ENCODE peak calls at places on chromosome 13, in nine cellular contexts. One of them, this sample, is unnamed.
A peak's percentile ranks its signal among the peaks of the same experiment; 100 is the strongest.

GRCh38 chr13:97408938-97409337 is 25.0 kb upstream of the RAP2A start:
- DNase-seq in Caki2: no peak
- DNase-seq in A549: no peak
- DNase-seq in stimulated activated CD4-positive, alpha-beta T cell treated with anti-CD3 and anti-CD28 coated beads, Interleukin-1b, Interleukin-23, amount 100 ng/mL, for 1 hour: no peak
- DNase-seq in IMR-90: no peak
- DNase-seq in neuronal stem cell: no peak
- DNase-seq in T-helper 2 cell: no peak
- DNase-seq in sciatic nerve: no peak
- DNase-seq in CD8-positive, alpha-beta memory T cell: no peak
- DNase-seq in this sample: no peak

GRCh38 chr13:93861818-93862217 is 617.7 kb downstream of the DCT start:
- DNase-seq in IMR-90: peak; percentile 92
- DNase-seq in Caki2: peak; percentile 4
- DNase-seq in T-helper 2 cell: no peak
- DNase-seq in CD8-positive, alpha-beta memory T cell: no peak
- DNase-seq in sciatic nerve: no peak
- DNase-seq in A549: peak; percentile 28
- DNase-seq in neuronal stem cell: no peak
- DNase-seq in stimulated activated CD4-positive, alpha-beta T cell treated with anti-CD3 and anti-CD28 coated beads, Interleukin-1b, Interleukin-23, amount 100 ng/mL, for 1 hour: no peak
- DNase-seq in this sample: no peak

GRCh38 chr13:27556109-27556508 is 64.2 kb downstream of the LNX2 start:
- DNase-seq in CD8-positive, alpha-beta memory T cell: no peak
- DNase-seq in T-helper 2 cell: no peak
- DNase-seq in neuronal stem cell: no peak
- DNase-seq in sciatic nerve: no peak
- DNase-seq in stimulated activated CD4-positive, alpha-beta T cell treated with anti-CD3 and anti-CD28 coated beads, Interleukin-1b, Interleukin-23, amount 100 ng/mL, for 1 hour: no peak
- DNase-seq in IMR-90: peak; percentile 78
- DNase-seq in Caki2: peak; percentile 13
- DNase-seq in A549: peak; percentile 5
- DNase-seq in this sample: peak; percentile 37

GRCh38 chr13:99979453-99980200 is 2.0 kb upstream of the ZIC2 start:
- DNase-seq in Caki2: peak; percentile 52
- DNase-seq in IMR-90: no peak
- DNase-seq in neuronal stem cell: no peak
- DNase-seq in CD8-positive, alpha-beta memory T cell: no peak
- DNase-seq in stimulated activated CD4-positive, alpha-beta T cell treated with anti-CD3 and anti-CD28 coated beads, Interleukin-1b, Interleukin-23, amount 100 ng/mL, for 1 hour: no peak
- DNase-seq in sciatic nerve: peak; percentile 58
- DNase-seq in A549: peak; percentile 60
- DNase-seq in T-helper 2 cell: no peak
- DNase-seq in this sample: peak; percentile 38

GRCh38 chr13:73266640-73267180 is 207.9 kb downstream of the KLF5 start:
- DNase-seq in sciatic nerve: no peak
- DNase-seq in A549: no peak
- DNase-seq in neuronal stem cell: no peak
- DNase-seq in IMR-90: no peak
- DNase-seq in T-helper 2 cell: no peak
- DNase-seq in CD8-positive, alpha-beta memory T cell: no peak
- DNase-seq in Caki2: no peak
- DNase-seq in stimulated activated CD4-positive, alpha-beta T cell treated with anti-CD3 and anti-CD28 coated beads, Interleukin-1b, Interleukin-23, amount 100 ng/mL, for 1 hour: no peak
- DNase-seq in this sample: no peak

GRCh38 chr13:79405501-79405830 is 589 bp downstream of the RBM26 start:
- DNase-seq in stimulated activated CD4-positive, alpha-beta T cell treated with anti-CD3 and anti-CD28 coated beads, Interleukin-1b, Interleukin-23, amount 100 ng/mL, for 1 hour: no peak
- DNase-seq in CD8-positive, alpha-beta memory T cell: no peak
- DNase-seq in A549: peak; percentile 25
- DNase-seq in sciatic nerve: peak; percentile 57
- DNase-seq in Caki2: no peak
- DNase-seq in T-helper 2 cell: no peak
- DNase-seq in neuronal stem cell: no peak
- DNase-seq in IMR-90: no peak
- DNase-seq in this sample: no peak

GRCh38 chr13:110108348-110109139 is 198.4 kb downstream of the COL4A1 start:
- DNase-seq in neuronal stem cell: peak; percentile 48
- DNase-seq in sciatic nerve: peak; percentile 84
- DNase-seq in stimulated activated CD4-positive, alpha-beta T cell treated with anti-CD3 and anti-CD28 coated beads, Interleukin-1b, Interleukin-23, amount 100 ng/mL, for 1 hour: no peak
- DNase-seq in Caki2: peak; percentile 82
- DNase-seq in IMR-90: peak; percentile 88
- DNase-seq in T-helper 2 cell: no peak
- DNase-seq in A549: peak; percentile 84
- DNase-seq in CD8-positive, alpha-beta memory T cell: no peak
- DNase-seq in this sample: peak; percentile 90

GRCh38 chr13:77698211-77699058 is 948 bp downstream of the SLAIN1 start:
- DNase-seq in Caki2: peak; percentile 27
- DNase-seq in stimulated activated CD4-positive, alpha-beta T cell treated with anti-CD3 and anti-CD28 coated beads, Interleukin-1b, Interleukin-23, amount 100 ng/mL, for 1 hour: peak; percentile 12
- DNase-seq in CD8-positive, alpha-beta memory T cell: peak; percentile 26
- DNase-seq in sciatic nerve: no peak
- DNase-seq in IMR-90: no peak
- DNase-seq in A549: no peak
- DNase-seq in T-helper 2 cell: peak; percentile 17
- DNase-seq in neuronal stem cell: peak; percentile 36
- DNase-seq in this sample: peak; percentile 47

GRCh38 chr13:111278711-111279110 is 41.7 kb upstream of the TEX29 start:
- DNase-seq in IMR-90: no peak
- DNase-seq in neuronal stem cell: no peak
- DNase-seq in Caki2: no peak
- DNase-seq in stimulated activated CD4-positive, alpha-beta T cell treated with anti-CD3 and anti-CD28 coated beads, Interleukin-1b, Interleukin-23, amount 100 ng/mL, for 1 hour: no peak
- DNase-seq in CD8-positive, alpha-beta memory T cell: no peak
- DNase-seq in A549: no peak
- DNase-seq in sciatic nerve: no peak
- DNase-seq in T-helper 2 cell: no peak
- DNase-seq in this sample: no peak

GRCh38 chr13:32255744-32256120 is 59.4 kb downstream of the ZAR1L start:
- DNase-seq in Caki2: no peak
- DNase-seq in neuronal stem cell: no peak
- DNase-seq in IMR-90: peak; percentile 76
- DNase-seq in T-helper 2 cell: no peak
- DNase-seq in stimulated activated CD4-positive, alpha-beta T cell treated with anti-CD3 and anti-CD28 coated beads, Interleukin-1b, Interleukin-23, amount 100 ng/mL, for 1 hour: no peak
- DNase-seq in sciatic nerve: no peak
- DNase-seq in CD8-positive, alpha-beta memory T cell: no peak
- DNase-seq in A549: no peak
- DNase-seq in this sample: no peak

GRCh38 chr13:24670174-24670573 is 10.0 kb upstream of the ATP12A start:
- DNase-seq in T-helper 2 cell: no peak
- DNase-seq in stimulated activated CD4-positive, alpha-beta T cell treated with anti-CD3 and anti-CD28 coated beads, Interleukin-1b, Interleukin-23, amount 100 ng/mL, for 1 hour: no peak
- DNase-seq in A549: no peak
- DNase-seq in sciatic nerve: no peak
- DNase-seq in IMR-90: no peak
- DNase-seq in Caki2: no peak
- DNase-seq in CD8-positive, alpha-beta memory T cell: no peak
- DNase-seq in neuronal stem cell: no peak
- DNase-seq in this sample: no peak

GRCh38 chr13:24085662-24086061 is 74.9 kb upstream of the SPATA13 start:
- DNase-seq in Caki2: no peak
- DNase-seq in CD8-positive, alpha-beta memory T cell: no peak
- DNase-seq in IMR-90: no peak
- DNase-seq in A549: no peak
- DNase-seq in stimulated activated CD4-positive, alpha-beta T cell treated with anti-CD3 and anti-CD28 coated beads, Interleukin-1b, Interleukin-23, amount 100 ng/mL, for 1 hour: no peak
- DNase-seq in neuronal stem cell: no peak
- DNase-seq in T-helper 2 cell: no peak
- DNase-seq in sciatic nerve: no peak
- DNase-seq in this sample: no peak

GRCh38 chr13:83935566-83935965 is 53.3 kb upstream of the SLITRK1 start:
- DNase-seq in A549: no peak
- DNase-seq in T-helper 2 cell: no peak
- DNase-seq in stimulated activated CD4-positive, alpha-beta T cell treated with anti-CD3 and anti-CD28 coated beads, Interleukin-1b, Interleukin-23, amount 100 ng/mL, for 1 hour: no peak
- DNase-seq in IMR-90: no peak
- DNase-seq in CD8-positive, alpha-beta memory T cell: no peak
- DNase-seq in Caki2: no peak
- DNase-seq in sciatic nerve: no peak
- DNase-seq in neuronal stem cell: no peak
- DNase-seq in this sample: no peak

GRCh38 chr13:36358352-36358751 is 12.2 kb upstream of the SPART start:
- DNase-seq in CD8-positive, alpha-beta memory T cell: no peak
- DNase-seq in A549: no peak
- DNase-seq in T-helper 2 cell: no peak
- DNase-seq in IMR-90: no peak
- DNase-seq in Caki2: no peak
- DNase-seq in stimulated activated CD4-positive, alpha-beta T cell treated with anti-CD3 and anti-CD28 coated beads, Interleukin-1b, Interleukin-23, amount 100 ng/mL, for 1 hour: no peak
- DNase-seq in sciatic nerve: no peak
- DNase-seq in neuronal stem cell: no peak
- DNase-seq in this sample: no peak

GRCh38 chr13:94280357-94280756 is 199.1 kb downstream of the DCT start:
- DNase-seq in sciatic nerve: no peak
- DNase-seq in CD8-positive, alpha-beta memory T cell: no peak
- DNase-seq in stimulated activated CD4-positive, alpha-beta T cell treated with anti-CD3 and anti-CD28 coated beads, Interleukin-1b, Interleukin-23, amount 100 ng/mL, for 1 hour: no peak
- DNase-seq in neuronal stem cell: no peak
- DNase-seq in IMR-90: peak; percentile 36
- DNase-seq in T-helper 2 cell: no peak
- DNase-seq in Caki2: peak; percentile 63
- DNase-seq in A549: peak; percentile 2
- DNase-seq in this sample: no peak

GRCh38 chr13:98586400-98587144 is 9.7 kb upstream of the STK24 start:
- DNase-seq in sciatic nerve: no peak
- DNase-seq in A549: no peak
- DNase-seq in IMR-90: no peak
- DNase-seq in T-helper 2 cell: no peak
- DNase-seq in neuronal stem cell: no peak
- DNase-seq in Caki2: no peak
- DNase-seq in stimulated activated CD4-positive, alpha-beta T cell treated with anti-CD3 and anti-CD28 coated beads, Interleukin-1b, Interleukin-23, amount 100 ng/mL, for 1 hour: no peak
- DNase-seq in CD8-positive, alpha-beta memory T cell: no peak
- DNase-seq in this sample: no peak

GRCh38 chr13:29583073-29583785 is 12.3 kb downstream of the SLC7A1 start:
- DNase-seq in sciatic nerve: no peak
- DNase-seq in A549: peak; percentile 4
- DNase-seq in stimulated activated CD4-positive, alpha-beta T cell treated with anti-CD3 and anti-CD28 coated beads, Interleukin-1b, Interleukin-23, amount 100 ng/mL, for 1 hour: no peak
- DNase-seq in neuronal stem cell: no peak
- DNase-seq in Caki2: peak; percentile 74
- DNase-seq in T-helper 2 cell: no peak
- DNase-seq in CD8-positive, alpha-beta memory T cell: no peak
- DNase-seq in IMR-90: peak; percentile 76
- DNase-seq in this sample: no peak

GRCh38 chr13:24195626-24196025 is 35.1 kb downstream of the SPATA13 start:
- DNase-seq in sciatic nerve: no peak
- DNase-seq in IMR-90: no peak
- DNase-seq in stimulated activated CD4-positive, alpha-beta T cell treated with anti-CD3 and anti-CD28 coated beads, Interleukin-1b, Interleukin-23, amount 100 ng/mL, for 1 hour: no peak
- DNase-seq in T-helper 2 cell: no peak
- DNase-seq in neuronal stem cell: no peak
- DNase-seq in CD8-positive, alpha-beta memory T cell: no peak
- DNase-seq in A549: no peak
- DNase-seq in Caki2: no peak
- DNase-seq in this sample: no peak

GRCh38 chr13:37695200-37695599 is 96.6 kb upstream of the POSTN start:
- DNase-seq in Caki2: no peak
- DNase-seq in stimulated activated CD4-positive, alpha-beta T cell treated with anti-CD3 and anti-CD28 coated beads, Interleukin-1b, Interleukin-23, amount 100 ng/mL, for 1 hour: no peak
- DNase-seq in T-helper 2 cell: no peak
- DNase-seq in sciatic nerve: no peak
- DNase-seq in A549: no peak
- DNase-seq in neuronal stem cell: no peak
- DNase-seq in CD8-positive, alpha-beta memory T cell: no peak
- DNase-seq in IMR-90: no peak
- DNase-seq in this sample: no peak

GRCh38 chr13:71240906-71241305 is 626.1 kb downstream of the DACH1 start:
- DNase-seq in T-helper 2 cell: no peak
- DNase-seq in IMR-90: no peak
- DNase-seq in CD8-positive, alpha-beta memory T cell: no peak
- DNase-seq in sciatic nerve: no peak
- DNase-seq in A549: no peak
- DNase-seq in Caki2: no peak
- DNase-seq in neuronal stem cell: no peak
- DNase-seq in stimulated activated CD4-positive, alpha-beta T cell treated with anti-CD3 and anti-CD28 coated beads, Interleukin-1b, Interleukin-23, amount 100 ng/mL, for 1 hour: no peak
- DNase-seq in this sample: no peak

This sample was measured in Right ventricle myocardium superior.